ENCODE peak calls at places on chromosomes 2 and 18, in six cellular contexts. One of them, this sample, is unnamed.

GRCh38 chr2:168694876-168695275 is 107.6 kb upstream of the NOSTRIN start:
- DNase-seq in activated CD4-positive, alpha-beta T cell treated with anti-CD3 and anti-CD28 coated beads, Interleukin-2, amount 50 U/mL, for 1 hour: no peak
- DNase-seq in H7: no peak
- DNase-seq in A549: no peak
- DNase-seq in GM12865: no peak
- DNase-seq in endothelial cell: no peak
- DNase-seq in this sample: no peak

GRCh38 chr2:119525574-119525973 is 1.3 kb upstream of the SCTR start:
- DNase-seq in activated CD4-positive, alpha-beta T cell treated with anti-CD3 and anti-CD28 coated beads, Interleukin-2, amount 50 U/mL, for 1 hour: no peak
- DNase-seq in H7: no peak
- DNase-seq in A549: no peak
- DNase-seq in GM12865: no peak
- DNase-seq in endothelial cell: no peak
- DNase-seq in this sample: no peak

GRCh38 chr18:9721893-9722515 is 13.9 kb downstream of the RAB31 start:
- DNase-seq in activated CD4-positive, alpha-beta T cell treated with anti-CD3 and anti-CD28 coated beads, Interleukin-2, amount 50 U/mL, for 1 hour: no peak
- DNase-seq in H7: no peak
- DNase-seq in A549: no peak
- DNase-seq in GM12865: no peak
- DNase-seq in endothelial cell: no peak
- DNase-seq in this sample: no peak

GRCh38 chr18:28095041-28095440 is 81.9 kb downstream of the CDH2 start:
- DNase-seq in activated CD4-positive, alpha-beta T cell treated with anti-CD3 and anti-CD28 coated beads, Interleukin-2, amount 50 U/mL, for 1 hour: no peak
- DNase-seq in H7: no peak
- DNase-seq in A549: no peak
- DNase-seq in GM12865: no peak
- DNase-seq in endothelial cell: no peak
- DNase-seq in this sample: no peak

GRCh38 chr2:162006326-162006725 is 67.7 kb downstream of the DPP4 start:
- DNase-seq in activated CD4-positive, alpha-beta T cell treated with anti-CD3 and anti-CD28 coated beads, Interleukin-2, amount 50 U/mL, for 1 hour: no peak
- DNase-seq in H7: no peak
- DNase-seq in A549: no peak
- DNase-seq in GM12865: no peak
- DNase-seq in endothelial cell: no peak
- DNase-seq in this sample: no peak

GRCh38 chr2:191038241-191038725 is 24.3 kb upstream of the STAT1 start:
- DNase-seq in activated CD4-positive, alpha-beta T cell treated with anti-CD3 and anti-CD28 coated beads, Interleukin-2, amount 50 U/mL, for 1 hour: no peak
- DNase-seq in H7: no peak
- DNase-seq in A549: no peak
- DNase-seq in GM12865: peak; percentile 73
- DNase-seq in endothelial cell: no peak
- DNase-seq in this sample: no peak

GRCh38 chr18:63128242-63128967 is 191.2 kb downstream of the BCL2 start:
- DNase-seq in activated CD4-positive, alpha-beta T cell treated with anti-CD3 and anti-CD28 coated beads, Interleukin-2, amount 50 U/mL, for 1 hour: no peak
- DNase-seq in H7: peak; percentile 27
- DNase-seq in A549: no peak
- DNase-seq in GM12865: no peak
- DNase-seq in endothelial cell: no peak
- DNase-seq in this sample: no peak

GRCh38 chr2:84946204-84947009 is 24.6 kb upstream of the KCMF1 start:
- DNase-seq in activated CD4-positive, alpha-beta T cell treated with anti-CD3 and anti-CD28 coated beads, Interleukin-2, amount 50 U/mL, for 1 hour: peak; percentile 47
- DNase-seq in H7: no peak
- DNase-seq in A549: peak; percentile 95
- DNase-seq in GM12865: peak; percentile 92
- DNase-seq in endothelial cell: no peak
- DNase-seq in this sample: no peak

GRCh38 chr2:12318427-12319057 is 398.2 kb upstream of the TRIB2 start:
- DNase-seq in activated CD4-positive, alpha-beta T cell treated with anti-CD3 and anti-CD28 coated beads, Interleukin-2, amount 50 U/mL, for 1 hour: no peak
- DNase-seq in H7: no peak
- DNase-seq in A549: no peak
- DNase-seq in GM12865: no peak
- DNase-seq in endothelial cell: no peak
- DNase-seq in this sample: no peak

GRCh38 chr18:21203842-21204241 is 38.2 kb upstream of the GREB1L start:
- DNase-seq in activated CD4-positive, alpha-beta T cell treated with anti-CD3 and anti-CD28 coated beads, Interleukin-2, amount 50 U/mL, for 1 hour: no peak
- DNase-seq in H7: no peak
- DNase-seq in A549: no peak
- DNase-seq in GM12865: no peak
- DNase-seq in endothelial cell: no peak
- DNase-seq in this sample: no peak

GRCh38 chr2:45748239-45748638 is 96.8 kb downstream of the PRKCE start:
- DNase-seq in activated CD4-positive, alpha-beta T cell treated with anti-CD3 and anti-CD28 coated beads, Interleukin-2, amount 50 U/mL, for 1 hour: no peak
- DNase-seq in H7: no peak
- DNase-seq in A549: no peak
- DNase-seq in GM12865: no peak
- DNase-seq in endothelial cell: no peak
- DNase-seq in this sample: no peak

GRCh38 chr18:75915941-75916640 is 488.6 kb upstream of the SMIM21 start:
- DNase-seq in activated CD4-positive, alpha-beta T cell treated with anti-CD3 and anti-CD28 coated beads, Interleukin-2, amount 50 U/mL, for 1 hour: no peak
- DNase-seq in H7: peak; percentile 98
- DNase-seq in A549: no peak
- DNase-seq in GM12865: no peak
- DNase-seq in endothelial cell: peak; percentile 65
- DNase-seq in this sample: peak; percentile 89

GRCh38 chr2:191245046-191245868 is at the start of gene MYO1B:
- DNase-seq in activated CD4-positive, alpha-beta T cell treated with anti-CD3 and anti-CD28 coated beads, Interleukin-2, amount 50 U/mL, for 1 hour: peak; percentile 24
- DNase-seq in H7: peak; percentile 94
- DNase-seq in A549: peak; percentile 58
- DNase-seq in GM12865: peak; percentile 23
- DNase-seq in endothelial cell: peak; percentile 90
- DNase-seq in this sample: peak; percentile 90

GRCh38 chr2:41283079-41283765 is 764.6 kb upstream of the PKDCC start:
- DNase-seq in activated CD4-positive, alpha-beta T cell treated with anti-CD3 and anti-CD28 coated beads, Interleukin-2, amount 50 U/mL, for 1 hour: no peak
- DNase-seq in H7: peak; percentile 4
- DNase-seq in A549: no peak
- DNase-seq in GM12865: no peak
- DNase-seq in endothelial cell: no peak
- DNase-seq in this sample: no peak

GRCh38 chr2:178891959-178892485 is 84.8 kb upstream of the TTN start:
- DNase-seq in activated CD4-positive, alpha-beta T cell treated with anti-CD3 and anti-CD28 coated beads, Interleukin-2, amount 50 U/mL, for 1 hour: no peak
- DNase-seq in H7: no peak
- DNase-seq in A549: no peak
- DNase-seq in GM12865: no peak
- DNase-seq in endothelial cell: no peak
- DNase-seq in this sample: no peak

GRCh38 chr18:70377317-70377799 is 88.5 kb downstream of the SOCS6 start:
- DNase-seq in activated CD4-positive, alpha-beta T cell treated with anti-CD3 and anti-CD28 coated beads, Interleukin-2, amount 50 U/mL, for 1 hour: no peak
- DNase-seq in H7: no peak
- DNase-seq in A549: peak; percentile 44
- DNase-seq in GM12865: no peak
- DNase-seq in endothelial cell: no peak
- DNase-seq in this sample: no peak

GRCh38 chr18:59988098-59988706 is 88.4 kb downstream of the PMAIP1 start:
- DNase-seq in activated CD4-positive, alpha-beta T cell treated with anti-CD3 and anti-CD28 coated beads, Interleukin-2, amount 50 U/mL, for 1 hour: peak; percentile 43
- DNase-seq in H7: peak; percentile 28
- DNase-seq in A549: peak; percentile 7
- DNase-seq in GM12865: peak; percentile 75
- DNase-seq in endothelial cell: peak; percentile 49
- DNase-seq in this sample: no peak